ENCODE peak calls at places on chromosome 22, in six cellular contexts. M is gastrocnemius medialis, O is Peyer's patch, N is HCT116, J is IMR-90, E is heart left ventricle. S is an unnamed sample.
A peak's percentile ranks its signal among the peaks of the same experiment; 100 is the strongest.

GRCh38 chr22:44807915-44808690 is 55.7 kb downstream of the ARHGAP8 start:
- DNase-seq in E (no peak), J (no peak), N (no peak), O (no peak), M (no peak), S (no peak)

GRCh38 chr22:46678785-46679700 is 58.9 kb downstream of the GRAMD4 start:
- DNase-seq in J (peak; percentile 71), O (no peak), N (no peak), M (no peak), E (no peak), S (no peak)

GRCh38 chr22:19050117-19050516 is 72.1 kb downstream of the DGCR2 start:
- DNase-seq in J (no peak), M (no peak), E (no peak), O (no peak), N (no peak), S (no peak)

GRCh38 chr22:21100149-21101032 is 54.6 kb downstream of the LRRC74B start:
- DNase-seq in O (no peak), E (no peak), M (no peak), J (peak; percentile 38), N (no peak), S (no peak)

GRCh38 chr22:32932176-32932575 is 126.0 kb downstream of the SYN3 start:
- DNase-seq in M (no peak), E (no peak), O (no peak), N (no peak), J (peak; percentile 56), S (no peak)

GRCh38 chr22:42169055-42169469 is 38.5 kb upstream of the CYP2D6 start:
- DNase-seq in N (peak; percentile 56), E (peak; percentile 75), M (no peak), O (peak; percentile 88), J (peak; percentile 70), S (peak; percentile 81)

GRCh38 chr22:32617271-32617670 is 142.7 kb downstream of the FBXO7 start:
- DNase-seq in O (no peak), M (no peak), J (peak; percentile 74), N (no peak), E (no peak), S (no peak)

GRCh38 chr22:47474895-47475294 is 712.4 kb downstream of the TBC1D22A start:
- DNase-seq in N (no peak), O (no peak), M (no peak), E (no peak), J (no peak), S (no peak)

GRCh38 chr22:43300891-43301676 is 42.1 kb downstream of the SCUBE1 start:
- DNase-seq in M (no peak), O (no peak), E (no peak), N (no peak), J (no peak), S (peak; percentile 90)

GRCh38 chr22:39308614-39309363 is 10.6 kb downstream of the RPL3 start:
- DNase-seq in E (no peak), O (peak; percentile 86), M (peak; percentile 44), N (peak; percentile 92), J (peak; percentile 96), S (peak; percentile 47)

GRCh38 chr22:25970348-25970995 is 198.8 kb upstream of the SEZ6L start:
- DNase-seq in M (no peak), O (no peak), E (peak; percentile 37), J (no peak), N (no peak), S (no peak)

GRCh38 chr22:17369553-17370035 is 334 bp downstream of the CECR2 start:
- DNase-seq in E (peak; percentile 31), M (no peak), J (no peak), N (no peak), O (peak; percentile 49), S (no peak)

GRCh38 chr22:42202669-42203068 is 67.8 kb downstream of the TCF20 start:
- DNase-seq in O (no peak), N (no peak), E (no peak), J (peak; percentile 67), M (no peak), S (no peak)

GRCh38 chr22:34429314-34429713 is 509.0 kb upstream of the LARGE1 start:
- DNase-seq in J (no peak), N (no peak), E (no peak), O (no peak), M (no peak), S (no peak)

GRCh38 chr22:28741200-28741757 is 341 bp downstream of the CHEK2 start:
- DNase-seq in O (no peak), M (no peak), N (no peak), E (no peak), J (no peak), S (no peak)

GRCh38 chr22:28742562-28742962 is 723 bp downstream of the HSCB start:
- DNase-seq in J (no peak), N (no peak), E (no peak), O (no peak), M (no peak), S (no peak)

GRCh38 chr22:28743852-28744251 is 2.0 kb downstream of the HSCB start:
- DNase-seq in N (no peak), O (no peak), J (no peak), E (no peak), M (no peak), S (no peak)

GRCh38 chr22:28736296-28737155 is 5.1 kb downstream of the CHEK2 start:
- DNase-seq in J (no peak), E (no peak), N (no peak), M (no peak), O (no peak), S (no peak)

DNA sequence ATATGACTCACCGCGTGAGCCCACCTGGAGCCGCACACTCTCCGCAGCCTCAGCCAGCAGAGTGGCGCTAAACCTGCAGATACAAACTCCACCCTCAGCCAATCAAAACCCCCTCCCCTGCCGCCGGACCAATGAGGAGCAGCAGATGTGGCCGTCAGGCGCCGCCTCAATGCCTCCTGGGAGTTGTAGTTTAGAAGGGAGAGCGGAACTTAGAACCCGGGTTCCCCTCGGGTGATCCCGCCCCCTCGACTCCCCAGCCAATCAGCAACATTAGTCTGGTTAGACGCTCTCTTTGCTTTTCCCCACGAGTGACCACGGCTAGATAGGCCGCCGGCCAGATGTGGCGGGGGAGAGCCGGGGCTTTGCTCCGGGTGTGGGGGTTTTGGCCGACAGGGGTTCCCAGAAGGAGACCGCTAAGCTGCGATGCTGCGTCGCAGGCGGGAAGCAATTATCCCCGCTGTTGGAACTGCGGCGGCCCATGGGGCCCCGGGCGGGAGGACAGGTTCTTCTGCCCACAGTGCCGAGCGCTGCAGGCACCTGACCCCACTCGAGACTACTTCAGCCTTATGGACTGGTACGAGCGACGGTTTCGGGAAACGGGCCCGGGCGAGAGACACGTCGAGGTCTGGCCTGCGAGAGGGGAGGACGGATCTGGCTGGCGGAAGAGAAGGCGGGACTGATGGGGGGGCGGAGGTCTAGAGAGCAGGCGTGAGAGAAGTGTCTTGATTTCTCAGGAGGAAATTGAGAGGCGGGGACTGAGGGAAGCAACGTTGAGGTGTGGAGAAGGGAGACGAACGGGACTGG is at the start of the genes CHEK2 and HSCB:
- DNase-seq in E (peak; percentile 99), N (peak; percentile 97), O (peak; percentile 99), J (peak; percentile 99), M (peak; percentile 98), S (peak; percentile 98)
- TF ChIP-seq POLR2A in E (no peak), N (peak; percentile 43), O (peak; percentile 73), J (peak; percentile 81), M (peak; percentile 64), S (peak; percentile 71)

GRCh38 chr22:40727607-40728325 is 48.5 kb downstream of the MCHR1 start:
- DNase-seq in N (no peak), M (no peak), J (no peak), O (no peak), E (no peak), S (no peak)

GRCh38 chr22:40728731-40729189 is 49.5 kb downstream of the MCHR1 start:
- DNase-seq in J (no peak), M (no peak), O (peak; percentile 76), E (no peak), N (no peak), S (no peak)

GRCh38 chr22:40733919-40734318 is 54.6 kb downstream of the MCHR1 start:
- DNase-seq in N (no peak), E (no peak), M (no peak), O (no peak), J (no peak), S (no peak)

GRCh38 chr22:40729284-40729683 is 50.0 kb downstream of the MCHR1 start:
- DNase-seq in N (no peak), E (no peak), O (no peak), J (no peak), M (no peak), S (no peak)

DNA sequence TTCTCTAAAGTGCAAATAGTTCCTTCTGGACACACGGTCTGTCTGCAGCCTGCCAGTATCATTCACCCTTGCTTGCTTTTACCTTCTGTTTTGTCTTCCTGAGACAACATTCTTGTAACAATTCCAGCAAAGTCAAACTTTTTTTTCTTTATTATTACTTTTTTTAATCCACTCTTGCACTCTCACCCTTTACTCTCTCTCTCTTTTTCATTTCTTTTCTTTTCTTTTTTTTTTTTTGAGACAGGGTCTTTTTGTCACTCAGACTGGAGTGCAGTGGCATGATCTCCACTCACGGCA is 53.7 kb downstream of the MCHR1 start:
- DNase-seq in O (no peak), N (no peak), J (no peak), M (no peak), E (no peak), S (no peak)
- TF ChIP-seq CTCF in O (no peak), N (no peak), J (no peak), M (no peak), E (no peak), S (no peak)

DNA sequence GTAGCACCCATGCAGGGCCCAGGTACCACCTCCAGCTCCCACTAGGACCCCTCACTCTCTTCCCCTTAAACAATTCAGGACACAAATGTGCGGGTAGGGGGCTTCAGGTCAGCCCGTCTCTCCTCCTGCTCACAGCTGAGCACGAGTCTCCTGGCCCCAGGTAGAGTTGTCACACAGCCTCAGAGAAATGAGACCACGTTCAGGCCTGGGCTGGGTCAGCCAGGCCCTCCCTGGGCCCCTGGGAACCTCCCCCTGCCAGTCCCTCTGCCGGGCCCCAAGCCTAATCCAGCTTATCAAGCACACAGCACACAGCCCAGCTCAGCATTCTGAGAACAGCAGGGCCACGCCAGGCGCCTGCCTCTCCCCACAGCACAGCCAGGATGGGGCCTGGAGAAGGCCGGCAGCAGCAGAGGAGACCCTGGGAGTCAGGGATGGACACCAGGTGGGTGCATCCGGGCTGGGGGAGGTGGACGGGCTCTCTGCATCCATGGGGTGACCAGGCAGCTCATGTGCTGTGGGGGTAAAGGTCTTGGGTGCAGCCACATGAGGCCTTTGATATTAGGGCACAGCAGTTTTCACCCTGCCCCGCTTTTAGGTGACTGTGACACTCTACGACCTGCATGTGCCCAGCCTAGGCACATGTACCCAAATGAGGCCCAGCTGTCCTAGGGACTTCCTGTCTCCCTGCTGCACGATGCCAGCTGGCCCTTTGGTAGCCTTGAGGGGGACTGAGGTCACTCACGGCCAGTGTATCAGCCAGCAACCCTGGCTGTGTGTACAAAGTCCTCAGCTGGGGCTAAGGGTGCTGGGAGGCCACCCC is 87.0 kb downstream of the MORC2 start:
- DNase-seq in J (no peak), N (no peak), M (no peak), O (no peak), E (peak; percentile 56), S (no peak)
- TF ChIP-seq POLR2A in J (no peak), N (no peak), M (no peak), O (no peak), E (no peak), S (no peak)

DNA sequence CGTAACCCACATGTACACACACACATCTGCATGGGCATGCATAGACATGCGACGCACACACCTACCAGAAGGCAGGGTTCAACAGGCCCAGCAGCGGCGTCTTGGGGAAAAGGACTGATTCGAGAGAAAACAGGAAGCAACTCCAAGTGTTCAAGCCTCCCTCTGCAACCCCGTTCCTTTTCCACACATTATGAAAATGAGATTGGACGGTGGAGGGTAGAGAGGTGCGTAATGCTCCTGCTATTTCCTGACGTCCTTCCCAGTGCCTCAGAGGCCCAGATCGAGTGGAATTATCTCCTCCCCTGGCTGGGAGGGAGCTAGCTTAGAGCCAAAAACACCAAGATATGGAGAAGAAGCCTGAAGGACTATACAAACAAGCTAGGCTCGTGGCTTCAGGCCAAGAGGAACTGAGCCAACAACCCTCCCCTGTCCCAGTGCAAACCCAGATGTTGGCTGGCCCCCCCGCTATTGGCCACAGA is 289.2 kb downstream of the MN1 start:
- DNase-seq in M (peak; percentile 6), J (peak; percentile 97), O (peak; percentile 66), E (peak; percentile 86), N (no peak), S (peak; percentile 73)
- TF ChIP-seq CTCF in M (no peak), J (no peak), O (no peak), E (no peak), N (no peak), S (no peak)